ENCODE peak calls at places on chromosomes 12 and 14, in eight cellular contexts. One of them, this sample, is unnamed.

GRCh38 chr12:31218203-31219025 is 107.5 kb downstream of the SINHCAF start:
- DNase-seq in H9: peak; percentile 76
- DNase-seq in lower lobe of right lung: peak; percentile 32
- DNase-seq in CD8-positive, alpha-beta T cell: no peak
- DNase-seq in HCT116: no peak
- DNase-seq in transverse colon: no peak
- DNase-seq in heart right ventricle: no peak
- DNase-seq in endothelial cell of umbilical vein: no peak
- DNase-seq in this sample: no peak

GRCh38 chr14:87002831-87003230 is 990.2 kb downstream of the GALC start:
- DNase-seq in H9: no peak
- DNase-seq in lower lobe of right lung: no peak
- DNase-seq in CD8-positive, alpha-beta T cell: no peak
- DNase-seq in HCT116: no peak
- DNase-seq in transverse colon: no peak
- DNase-seq in heart right ventricle: no peak
- DNase-seq in endothelial cell of umbilical vein: no peak
- DNase-seq in this sample: no peak

GRCh38 chr14:25011095-25011494 is 38.9 kb downstream of the STXBP6 start:
- DNase-seq in H9: no peak
- DNase-seq in lower lobe of right lung: no peak
- DNase-seq in CD8-positive, alpha-beta T cell: no peak
- DNase-seq in HCT116: no peak
- DNase-seq in transverse colon: no peak
- DNase-seq in heart right ventricle: no peak
- DNase-seq in endothelial cell of umbilical vein: no peak
- DNase-seq in this sample: no peak

GRCh38 chr12:39364196-39364595 is 78.7 kb downstream of the KIF21A start:
- DNase-seq in H9: no peak
- DNase-seq in lower lobe of right lung: no peak
- DNase-seq in CD8-positive, alpha-beta T cell: no peak
- DNase-seq in HCT116: no peak
- DNase-seq in transverse colon: no peak
- DNase-seq in heart right ventricle: no peak
- DNase-seq in endothelial cell of umbilical vein: no peak
- DNase-seq in this sample: no peak

GRCh38 chr12:54046809-54047159 is 6.9 kb upstream of the HOXC4 start:
- DNase-seq in H9: no peak
- DNase-seq in lower lobe of right lung: no peak
- DNase-seq in CD8-positive, alpha-beta T cell: no peak
- DNase-seq in HCT116: no peak
- DNase-seq in transverse colon: no peak
- DNase-seq in heart right ventricle: no peak
- DNase-seq in endothelial cell of umbilical vein: no peak
- DNase-seq in this sample: no peak

GRCh38 chr12:124278389-124279101 is 16.3 kb upstream of the RFLNA start:
- DNase-seq in H9: no peak
- DNase-seq in lower lobe of right lung: no peak
- DNase-seq in CD8-positive, alpha-beta T cell: no peak
- DNase-seq in HCT116: no peak
- DNase-seq in transverse colon: no peak
- DNase-seq in heart right ventricle: no peak
- DNase-seq in endothelial cell of umbilical vein: no peak
- DNase-seq in this sample: no peak

GRCh38 chr12:59651230-59651920 is 55.5 kb downstream of the SLC16A7 start:
- DNase-seq in H9: no peak
- DNase-seq in lower lobe of right lung: no peak
- DNase-seq in CD8-positive, alpha-beta T cell: no peak
- DNase-seq in HCT116: no peak
- DNase-seq in transverse colon: no peak
- DNase-seq in heart right ventricle: no peak
- DNase-seq in endothelial cell of umbilical vein: peak; percentile 51
- DNase-seq in this sample: no peak

GRCh38 chr12:56223571-56224101 is 506 bp upstream of the NABP2 start:
- DNase-seq in H9: no peak
- DNase-seq in lower lobe of right lung: no peak
- DNase-seq in CD8-positive, alpha-beta T cell: no peak
- DNase-seq in HCT116: no peak
- DNase-seq in transverse colon: no peak
- DNase-seq in heart right ventricle: no peak
- DNase-seq in endothelial cell of umbilical vein: no peak
- DNase-seq in this sample: no peak

GRCh38 chr12:50574621-50575348 is 70.0 kb downstream of the DIP2B start:
- DNase-seq in H9: no peak
- DNase-seq in lower lobe of right lung: no peak
- DNase-seq in CD8-positive, alpha-beta T cell: no peak
- DNase-seq in HCT116: no peak
- DNase-seq in transverse colon: no peak
- DNase-seq in heart right ventricle: no peak
- DNase-seq in endothelial cell of umbilical vein: no peak
- DNase-seq in this sample: no peak

GRCh38 chr12:50572760-50573159 is 68.0 kb downstream of the DIP2B start:
- DNase-seq in H9: no peak
- DNase-seq in lower lobe of right lung: no peak
- DNase-seq in CD8-positive, alpha-beta T cell: no peak
- DNase-seq in HCT116: no peak
- DNase-seq in transverse colon: no peak
- DNase-seq in heart right ventricle: no peak
- DNase-seq in endothelial cell of umbilical vein: no peak
- DNase-seq in this sample: no peak

GRCh38 chr12:50569876-50570275 is 65.1 kb downstream of the DIP2B start:
- DNase-seq in H9: no peak
- DNase-seq in lower lobe of right lung: no peak
- DNase-seq in CD8-positive, alpha-beta T cell: no peak
- DNase-seq in HCT116: no peak
- DNase-seq in transverse colon: no peak
- DNase-seq in heart right ventricle: no peak
- DNase-seq in endothelial cell of umbilical vein: no peak
- DNase-seq in this sample: no peak

GRCh38 chr12:50572275-50572674 is 67.5 kb downstream of the DIP2B start:
- DNase-seq in H9: no peak
- DNase-seq in lower lobe of right lung: no peak
- DNase-seq in CD8-positive, alpha-beta T cell: no peak
- DNase-seq in HCT116: no peak
- DNase-seq in transverse colon: no peak
- DNase-seq in heart right ventricle: no peak
- DNase-seq in endothelial cell of umbilical vein: no peak
- DNase-seq in this sample: no peak

DNA sequence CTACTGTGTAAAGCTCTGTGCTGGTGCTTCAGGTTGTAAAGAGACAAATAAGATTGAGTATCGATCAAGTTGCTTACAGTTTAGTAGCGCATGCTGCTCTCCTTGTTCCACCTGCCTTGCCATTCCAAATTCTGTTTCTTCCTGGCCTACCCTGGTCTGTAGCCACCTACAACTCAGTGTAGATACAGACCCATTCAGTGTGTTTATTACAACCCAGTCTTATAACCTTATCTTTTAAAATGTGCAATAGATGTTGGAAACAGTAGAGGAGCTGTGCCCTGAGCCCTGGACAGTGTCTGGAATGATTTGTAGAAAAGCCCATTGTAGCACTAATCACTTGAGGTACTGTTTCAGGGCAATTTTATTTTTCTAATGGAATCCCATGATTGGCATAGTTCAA is 68.5 kb downstream of the DIP2B start:
- DNase-seq in H9: no peak
- DNase-seq in lower lobe of right lung: no peak
- DNase-seq in CD8-positive, alpha-beta T cell: no peak
- DNase-seq in HCT116: no peak
- DNase-seq in transverse colon: no peak
- DNase-seq in heart right ventricle: no peak
- DNase-seq in endothelial cell of umbilical vein: no peak
- DNase-seq in this sample: no peak
- H3K4me1 ChIP-seq in H9: peaks cover 8% of the 10 kb centered on the region
- H3K4me1 ChIP-seq in lower lobe of right lung: peaks cover 74% of the 10 kb centered on the region
- H3K4me1 ChIP-seq in CD8-positive, alpha-beta T cell: peaks cover 2% of the 10 kb centered on the region
- H3K4me1 ChIP-seq in HCT116: peaks cover 10% of the 10 kb centered on the region
- H3K4me1 ChIP-seq in transverse colon: peaks cover 52% of the 10 kb centered on the region
- H3K4me1 ChIP-seq in heart right ventricle: peaks cover 27% of the 10 kb centered on the region
- H3K4me1 ChIP-seq in endothelial cell of umbilical vein: peaks cover 13% of the 10 kb centered on the region
- H3K4me1 ChIP-seq in this sample: peaks cover 7% of the 10 kb centered on the region

GRCh38 chr14:74922752-74923401 is at the start of gene RPS6KL1:
- DNase-seq in H9: peak; percentile 93
- DNase-seq in lower lobe of right lung: peak; percentile 88
- DNase-seq in CD8-positive, alpha-beta T cell: peak; percentile 66
- DNase-seq in HCT116: peak; percentile 68
- DNase-seq in transverse colon: peak; percentile 88
- DNase-seq in heart right ventricle: peak; percentile 83
- DNase-seq in endothelial cell of umbilical vein: peak; percentile 87
- DNase-seq in this sample: peak; percentile 96

GRCh38 chr14:74929242-74929641 is 6.2 kb upstream of the RPS6KL1 start:
- DNase-seq in H9: no peak
- DNase-seq in lower lobe of right lung: no peak
- DNase-seq in CD8-positive, alpha-beta T cell: no peak
- DNase-seq in HCT116: no peak
- DNase-seq in transverse colon: no peak
- DNase-seq in heart right ventricle: no peak
- DNase-seq in endothelial cell of umbilical vein: no peak
- DNase-seq in this sample: no peak

GRCh38 chr14:74921987-74922751 is 891 bp downstream of the RPS6KL1 start:
- DNase-seq in H9: no peak
- DNase-seq in lower lobe of right lung: no peak
- DNase-seq in CD8-positive, alpha-beta T cell: no peak
- DNase-seq in HCT116: no peak
- DNase-seq in transverse colon: no peak
- DNase-seq in heart right ventricle: no peak
- DNase-seq in endothelial cell of umbilical vein: no peak
- DNase-seq in this sample: peak; percentile 65

GRCh38 chr14:74924061-74924460 is 1.0 kb upstream of the RPS6KL1 start:
- DNase-seq in H9: no peak
- DNase-seq in lower lobe of right lung: no peak
- DNase-seq in CD8-positive, alpha-beta T cell: no peak
- DNase-seq in HCT116: no peak
- DNase-seq in transverse colon: no peak
- DNase-seq in heart right ventricle: no peak
- DNase-seq in endothelial cell of umbilical vein: no peak
- DNase-seq in this sample: peak; percentile 42

GRCh38 chr14:74927225-74927624 is 4.2 kb upstream of the RPS6KL1 start:
- DNase-seq in H9: no peak
- DNase-seq in lower lobe of right lung: no peak
- DNase-seq in CD8-positive, alpha-beta T cell: no peak
- DNase-seq in HCT116: no peak
- DNase-seq in transverse colon: no peak
- DNase-seq in heart right ventricle: no peak
- DNase-seq in endothelial cell of umbilical vein: no peak
- DNase-seq in this sample: no peak
- H3K4me1 ChIP-seq in H9: no peaks in the 10 kb centered on the region
- H3K4me1 ChIP-seq in lower lobe of right lung: peaks cover 15% of the 10 kb centered on the region
- H3K4me1 ChIP-seq in CD8-positive, alpha-beta T cell: peaks cover 12% of the 10 kb centered on the region
- H3K4me1 ChIP-seq in HCT116: peaks cover 8% of the 10 kb centered on the region
- H3K4me1 ChIP-seq in transverse colon: peaks cover 6% of the 10 kb centered on the region
- H3K4me1 ChIP-seq in heart right ventricle: peaks cover 6% of the 10 kb centered on the region
- H3K4me1 ChIP-seq in endothelial cell of umbilical vein: peaks cover 5% of the 10 kb centered on the region
- H3K4me1 ChIP-seq in this sample: no peaks in the 10 kb centered on the region

DNA sequence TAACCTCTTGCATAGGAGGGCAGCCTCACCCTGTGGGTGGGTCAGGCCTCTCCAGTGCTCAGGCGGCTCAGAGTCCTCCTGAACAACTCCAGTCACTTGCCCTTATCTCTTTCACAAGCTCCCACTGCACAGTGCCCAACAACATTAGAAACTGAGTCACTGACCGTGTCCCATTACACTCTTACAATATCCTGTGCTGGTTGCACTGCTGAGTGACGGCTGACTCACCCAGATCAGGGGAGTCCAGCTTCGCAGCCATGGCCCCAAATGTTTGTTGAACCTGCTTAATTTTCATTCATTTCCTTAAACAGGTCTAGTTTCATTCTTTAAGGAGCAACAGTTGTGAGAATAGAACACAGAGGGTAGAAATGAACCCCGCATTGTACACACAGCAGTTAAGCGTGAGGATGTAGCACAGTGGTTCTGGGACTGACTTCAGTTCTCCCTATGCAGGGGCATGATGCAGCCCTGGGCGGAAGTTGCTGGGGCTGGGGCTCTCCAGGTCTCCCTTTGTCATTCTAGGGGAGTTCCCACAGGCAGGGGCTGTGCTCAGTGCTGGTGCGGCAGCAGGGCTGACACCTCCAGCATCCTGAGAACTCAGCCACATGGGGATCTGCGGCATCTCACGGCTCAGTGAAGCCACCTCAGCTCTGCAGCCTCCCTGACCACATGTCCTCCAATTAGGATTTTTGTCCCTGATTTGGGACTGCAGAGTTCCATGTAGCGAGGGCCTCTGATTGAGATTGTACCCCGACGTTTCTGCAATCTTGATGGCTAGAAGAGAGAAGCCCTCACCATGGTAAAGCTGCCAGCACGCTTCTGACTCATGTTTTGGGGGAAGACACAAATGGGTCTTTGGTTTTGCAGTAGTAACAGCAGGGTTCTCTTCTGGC is 16.1 kb downstream of the GPR68 start:
- DNase-seq in H9: peak; percentile 80
- DNase-seq in lower lobe of right lung: no peak
- DNase-seq in CD8-positive, alpha-beta T cell: peak; percentile 76
- DNase-seq in HCT116: no peak
- DNase-seq in transverse colon: no peak
- DNase-seq in heart right ventricle: no peak
- DNase-seq in endothelial cell of umbilical vein: peak; percentile 75
- DNase-seq in this sample: no peak
- H3K4me1 ChIP-seq in H9: peaks cover 4% of the 10 kb centered on the region
- H3K4me1 ChIP-seq in lower lobe of right lung: peaks cover 65% of the 10 kb centered on the region
- H3K4me1 ChIP-seq in CD8-positive, alpha-beta T cell: peaks cover 87% of the 10 kb centered on the region
- H3K4me1 ChIP-seq in HCT116: no peaks in the 10 kb centered on the region
- H3K4me1 ChIP-seq in transverse colon: peaks cover 5% of the 10 kb centered on the region
- H3K4me1 ChIP-seq in heart right ventricle: no peaks in the 10 kb centered on the region
- H3K4me1 ChIP-seq in endothelial cell of umbilical vein: peaks cover 10% of the 10 kb centered on the region
- H3K4me1 ChIP-seq in this sample: no peaks in the 10 kb centered on the region

DNA sequence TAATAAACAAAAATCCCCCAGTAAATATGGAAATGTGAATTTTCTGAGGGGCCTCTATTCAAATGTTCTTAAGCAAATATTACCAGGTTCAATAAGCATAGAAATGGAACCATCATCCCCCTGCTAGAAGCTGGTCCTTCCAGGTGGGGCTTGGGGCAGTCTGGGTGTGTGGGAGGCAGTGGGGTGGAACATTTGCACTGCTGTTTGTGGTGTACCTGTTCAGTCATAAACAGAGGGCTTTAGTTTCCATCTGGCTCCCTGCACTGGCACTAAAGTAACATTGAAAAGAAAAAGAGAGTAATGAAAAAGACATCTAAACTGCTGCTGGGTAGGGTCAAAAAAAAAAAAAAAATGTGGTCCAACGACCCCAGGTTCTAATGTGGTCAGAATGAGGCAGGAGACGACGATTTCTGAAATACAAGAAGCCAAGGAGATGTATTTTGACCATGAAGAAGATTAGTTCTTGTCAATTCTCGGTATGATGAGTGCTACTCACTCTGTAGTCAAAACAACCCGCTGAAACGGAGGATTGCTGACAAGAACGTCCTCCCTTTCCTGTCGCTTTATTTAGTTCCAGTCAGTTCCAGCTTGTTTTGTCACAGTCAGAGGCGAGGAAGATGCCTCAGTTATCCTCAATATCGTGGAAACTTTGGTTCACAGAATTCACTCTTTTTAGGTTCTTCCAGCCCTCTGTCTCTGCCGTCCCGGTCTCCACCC is 44.2 kb upstream of the MANSC4 start:
- DNase-seq in H9: no peak
- DNase-seq in lower lobe of right lung: no peak
- DNase-seq in CD8-positive, alpha-beta T cell: no peak
- DNase-seq in HCT116: no peak
- DNase-seq in transverse colon: no peak
- DNase-seq in heart right ventricle: no peak
- DNase-seq in endothelial cell of umbilical vein: no peak
- DNase-seq in this sample: no peak
- H3K4me1 ChIP-seq in H9: no peaks in the 10 kb centered on the region
- H3K4me1 ChIP-seq in lower lobe of right lung: peaks cover 5% of the 10 kb centered on the region
- H3K4me1 ChIP-seq in CD8-positive, alpha-beta T cell: no peaks in the 10 kb centered on the region
- H3K4me1 ChIP-seq in HCT116: peaks cover 20% of the 10 kb centered on the region
- H3K4me1 ChIP-seq in transverse colon: peaks cover 7% of the 10 kb centered on the region
- H3K4me1 ChIP-seq in heart right ventricle: no peaks in the 10 kb centered on the region
- H3K4me1 ChIP-seq in endothelial cell of umbilical vein: peaks cover 24% of the 10 kb centered on the region
- H3K4me1 ChIP-seq in this sample: no peaks in the 10 kb centered on the region